ENCODE peak calls at places on chromosome 21, in four cellular contexts. J, Q, H and N are unnamed samples.

GRCh38 chr21:39153373-39153772 is 29.9 kb downstream of the PSMG1 start:
- DNase-seq in H (no peak), Q (no peak), J (no peak), N (peak; percentile 55)

GRCh38 chr21:42159560-42160110 is 59.3 kb upstream of the ABCG1 start:
- DNase-seq in J (no peak), H (no peak), Q (no peak), N (no peak)

GRCh38 chr21:16455978-16456377 is 726.2 kb downstream of the USP25 start:
- DNase-seq in H (no peak), J (no peak), Q (no peak), N (no peak)

GRCh38 chr21:36027352-36027751 is 33.0 kb downstream of the SETD4 start:
- DNase-seq in J (no peak), H (no peak), Q (no peak), N (peak; percentile 14)

GRCh38 chr21:23574932-23575331 is 2032.3 kb downstream of the MRPL39 start:
- DNase-seq in J (no peak), Q (no peak), H (no peak), N (no peak)

GRCh38 chr21:41861987-41862386 is 17.2 kb downstream of the PRDM15 start:
- DNase-seq in Q (no peak), H (no peak), J (no peak), N (no peak)

GRCh38 chr21:44444286-44444931 is 10.9 kb upstream of the LRRC3 start:
- DNase-seq in Q (peak; percentile 36), H (no peak), J (peak; percentile 85), N (peak; percentile 44)

GRCh38 chr21:33155457-33155856 is 74.3 kb upstream of the IFNAR2 start:
- DNase-seq in Q (no peak), J (no peak), H (no peak), N (no peak)

GRCh38 chr21:33149166-33149565 is 79.2 kb downstream of the OLIG1 start:
- DNase-seq in J (no peak), H (no peak), Q (no peak), N (no peak)

GRCh38 chr21:45075606-45076244 is 1.3 kb downstream of the ADARB1 start:
- DNase-seq in J (no peak), H (no peak), Q (no peak), N (no peak)

GRCh38 chr21:15221799-15222386 is 157.1 kb upstream of the NRIP1 start:
- DNase-seq in H (no peak), J (peak; percentile 46), Q (peak; percentile 22), N (no peak)

GRCh38 chr21:40605094-40605493 is 241.9 kb downstream of the DSCAM start:
- DNase-seq in H (no peak), Q (no peak), J (no peak), N (no peak)

GRCh38 chr21:45393021-45393420 is 11.9 kb upstream of the COL18A1 start:
- DNase-seq in H (no peak), Q (no peak), J (no peak), N (no peak)

GRCh38 chr21:45801129-45801735 is 157.7 kb downstream of the PCBP3 start:
- DNase-seq in H (no peak), J (no peak), Q (no peak), N (no peak)

GRCh38 chr21:19566975-19567374 is 1163.4 kb upstream of the TMPRSS15 start:
- DNase-seq in H (no peak), Q (no peak), J (no peak), N (no peak)

GRCh38 chr21:32020551-32020950 is 147.7 kb downstream of the HUNK start:
- DNase-seq in J (no peak), H (no peak), Q (no peak), N (no peak)

GRCh38 chr21:14533555-14534400 is 12.3 kb downstream of the SAMSN1 start:
- DNase-seq in H (peak; percentile 56), J (no peak), Q (peak; percentile 67), N (peak; percentile 19)

GRCh38 chr21:37712204-37712934 is 203.9 kb downstream of the KCNJ6 start:
- DNase-seq in Q (peak; percentile 53), H (no peak), J (peak; percentile 77), N (peak; percentile 68)

GRCh38 chr21:26591543-26591942 is 18.5 kb upstream of the CYYR1 start:
- DNase-seq in Q (no peak), H (no peak), J (no peak), N (no peak)

GRCh38 chr21:26583737-26584136 is 10.7 kb upstream of the CYYR1 start:
- DNase-seq in Q (no peak), H (no peak), J (no peak), N (no peak)

GRCh38 chr21:26581818-26582217 is 8.7 kb upstream of the CYYR1 start:
- DNase-seq in H (no peak), J (no peak), Q (no peak), N (no peak)

GRCh38 chr21:26587621-26588260 is 14.7 kb upstream of the CYYR1 start:
- DNase-seq in J (no peak), H (no peak), Q (no peak), N (no peak)
- TF ChIP-seq EGR1 in J (no peak), H (no peak), Q (no peak), N (no peak)

DNA sequence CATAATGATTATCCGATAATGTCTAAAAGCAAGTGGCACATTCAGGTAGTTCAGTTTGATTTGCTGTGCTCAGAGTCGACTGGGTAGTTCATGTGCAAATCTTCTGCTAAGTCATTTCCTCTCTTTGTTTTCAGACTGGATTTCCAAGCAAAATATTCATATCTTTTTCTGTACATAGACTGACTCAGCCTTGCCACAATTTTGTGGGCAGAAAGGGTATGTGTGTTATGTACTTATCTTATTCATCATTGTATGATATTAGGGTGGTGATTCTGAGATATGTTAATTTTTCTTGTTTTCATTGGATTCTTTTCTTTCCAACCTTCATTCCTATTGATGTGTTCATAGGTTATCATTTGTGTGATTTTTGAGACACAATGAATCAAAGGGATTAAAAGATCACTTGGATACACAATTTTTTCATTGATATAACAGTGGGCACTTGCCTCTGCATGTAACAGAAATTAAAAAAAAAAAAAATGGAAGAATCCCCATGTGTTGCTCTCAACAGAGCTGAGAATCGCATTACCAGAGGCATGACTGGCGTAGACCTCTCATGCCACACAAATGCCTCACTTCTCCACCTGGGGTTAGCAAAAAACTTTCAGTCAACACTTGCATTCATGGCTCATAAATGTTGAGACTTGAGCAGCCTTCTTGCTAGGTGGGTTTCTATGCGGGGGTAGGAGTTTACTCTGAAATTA is 355.5 kb downstream of the LTN1 start:
- DNase-seq in J (no peak), Q (no peak), H (no peak), N (no peak)
- TF ChIP-seq RAD21 in J (no peak), Q (no peak), H (no peak), N (no peak)

GRCh38 chr21:17789660-17790059 is 29.5 kb downstream of the C21orf91 start:
- DNase-seq in Q (no peak), J (no peak), H (no peak), N (no peak)
- TF ChIP-seq EGR1 in Q (no peak), J (no peak), H (no peak), N (no peak)

DNA sequence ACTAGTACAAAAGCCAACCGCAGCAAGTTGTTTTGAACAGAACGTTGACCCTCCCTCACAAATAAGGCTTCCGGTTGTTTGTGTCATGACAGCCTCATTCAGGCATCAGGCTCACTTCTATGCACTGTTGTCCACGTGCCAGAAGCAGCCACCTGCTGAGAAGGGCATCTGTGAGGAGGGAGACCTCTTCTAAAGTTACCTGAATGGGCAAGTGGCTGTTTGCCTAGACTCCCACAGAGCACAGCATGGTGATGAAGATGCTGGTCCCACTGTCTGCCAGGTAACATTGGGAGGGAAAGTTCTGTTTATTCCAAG is 176.1 kb downstream of the CLIC6 start:
- DNase-seq in H (no peak), J (no peak), Q (no peak), N (no peak)
- TF ChIP-seq RAD21 in H (no peak), J (no peak), Q (no peak), N (no peak)

DNA sequence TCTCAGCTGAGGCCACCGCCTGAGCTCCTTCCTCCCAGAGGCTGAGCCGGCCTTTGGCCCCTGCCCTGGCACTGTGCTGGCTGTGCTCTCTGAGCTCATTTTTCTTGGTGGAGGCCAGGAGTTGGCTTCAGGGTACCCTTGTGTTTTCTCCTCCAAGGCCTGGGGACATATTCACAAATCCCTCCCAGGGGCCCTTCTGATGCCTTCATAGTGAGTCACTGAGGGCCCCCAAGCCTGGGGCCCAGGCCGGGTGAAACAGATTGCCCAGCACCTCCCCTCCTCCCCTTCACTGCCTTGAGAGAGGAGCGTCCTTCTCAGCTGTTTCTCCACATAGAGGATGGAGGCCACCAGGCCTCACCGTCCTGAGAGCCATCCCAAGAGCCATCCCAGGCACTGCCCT is 105.8 kb downstream of the SIK1 start:
- DNase-seq in H (no peak), J (no peak), Q (no peak), N (no peak)
- TF ChIP-seq EGR1 in H (no peak), J (no peak), Q (no peak), N (no peak)